ENCODE peak calls at places on chromosomes 1 and 21, in five cellular contexts. M is GM12892; F is activated CD8-positive, alpha-beta memory T cell treated with anti-CD3 and anti-CD28 coated beads for 1 hour; I is stimulated activated CD8-positive, alpha-beta memory T cell treated with anti-CD3 and anti-CD28 coated beads, Interleukin-4, amount 100 ng/mL, for 24 hours; V is activated naive CD8-positive, alpha-beta T cell treated with anti-CD3 and anti-CD28 coated beads, Interleukin-2, amount 50 U/mL, for 24 hours. E is an unnamed sample.

GRCh38 chr21:40845621-40846020 is 1.3 kb downstream of the DSCAM start:
- DNase-seq in M (no peak), F (no peak), I (no peak), V (no peak), E (no peak)

GRCh38 chr1:192763243-192763642 is 45.6 kb upstream of the RGS2 start:
- DNase-seq in M (no peak), F (no peak), I (no peak), V (no peak), E (no peak)

GRCh38 chr1:168465942-168466702 is 77.7 kb downstream of the XCL2 start:
- DNase-seq in M (no peak), F (no peak), I (peak; percentile 43), V (peak; percentile 59), E (peak; percentile 23)

GRCh38 chr1:73623946-73624345 is 574.0 kb downstream of the LRRIQ3 start:
- DNase-seq in M (no peak), F (no peak), I (no peak), V (no peak), E (no peak)

GRCh38 chr1:116289219-116289618 is 83.8 kb upstream of the ATP1A1 start:
- DNase-seq in M (no peak), F (no peak), I (no peak), V (no peak), E (no peak)

GRCh38 chr21:34073032-34073748 is at the start of the genes MRPS6 and SLC5A3:
- DNase-seq in M (peak; percentile 71), F (peak; percentile 63), I (peak; percentile 68), V (peak; percentile 80), E (peak; percentile 73)

GRCh38 chr1:43799656-43800629 is 92.6 kb downstream of the ST3GAL3 start:
- DNase-seq in M (no peak), F (no peak), I (no peak), V (peak; percentile 9), E (no peak)

GRCh38 chr21:42456457-42456856 is 39.6 kb downstream of the RSPH1 start:
- DNase-seq in M (no peak), F (no peak), I (no peak), V (peak; percentile 42), E (no peak)

GRCh38 chr1:2391034-2391384 is 345 bp downstream of the MORN1 start:
- DNase-seq in M (no peak), F (no peak), I (no peak), V (no peak), E (no peak)

GRCh38 chr21:37593015-37593414 is 226.4 kb downstream of the DYRK1A start:
- DNase-seq in M (no peak), F (no peak), I (no peak), V (no peak), E (no peak)

GRCh38 chr1:114756949-114757454 is 782 bp downstream of the CSDE1 start:
- DNase-seq in M (no peak), F (no peak), I (no peak), V (no peak), E (no peak)

GRCh38 chr1:227948493-227949260 is 945 bp upstream of the WNT9A start:
- DNase-seq in M (peak; percentile 25), F (no peak), I (no peak), V (no peak), E (no peak)

GRCh38 chr1:116682641-116683221 is 15.2 kb upstream of the IGSF3 start:
- DNase-seq in M (no peak), F (no peak), I (no peak), V (no peak), E (no peak)

GRCh38 chr1:229769006-229769405 is 143.0 kb downstream of the URB2 start:
- DNase-seq in M (no peak), F (no peak), I (no peak), V (no peak), E (no peak)

GRCh38 chr1:65423884-65424655 is 3.6 kb downstream of the LEPR start:
- DNase-seq in M (no peak), F (no peak), I (no peak), V (no peak), E (no peak)